ENCODE peak calls at places on chromosomes 16 and 17, in ten cellular contexts. Q, W, O, P, H, Y, Z, G, K and J are unnamed samples.

GRCh38 chr16:60648260-60648659 is 1388.0 kb downstream of the CDH8 start:
- DNase-seq in Y (no peak), G (no peak), Q (no peak), K (no peak), O (no peak), W (no peak), Z (no peak), H (no peak), P (no peak), J (no peak)

GRCh38 chr16:28166394-28167208 is 45.2 kb downstream of the XPO6 start:
- DNase-seq in O (peak), Q (no peak), Z (peak), K (no peak), H (no peak), P (no peak), G (no peak), Y (no peak), W (no peak), J (no peak)

GRCh38 chr16:27169511-27170071 is 33.7 kb upstream of the KDM8 start:
- DNase-seq in O (peak), K (no peak), H (no peak), P (peak), Z (peak), G (no peak), W (no peak), Q (peak), Y (peak), J (peak)

GRCh38 chr16:71846443-71846842 is 667 bp downstream of the ATXN1L start:
- DNase-seq in Y (peak), Q (no peak), Z (peak), H (no peak), K (no peak), W (no peak), G (no peak), O (peak), P (no peak), J (no peak)

GRCh38 chr17:6948562-6948961 is 47.3 kb upstream of the ALOX12 start:
- DNase-seq in K (no peak), Z (no peak), W (no peak), O (peak), P (no peak), Q (no peak), Y (no peak), G (no peak), H (no peak), J (no peak)

GRCh38 chr17:51857052-51857593 is 301.4 kb downstream of the CA10 start:
- DNase-seq in P (no peak), Q (no peak), H (no peak), K (no peak), Z (no peak), O (no peak), W (no peak), G (no peak), Y (no peak), J (peak)

GRCh38 chr16:24851700-24852099 is 5.9 kb downstream of the SLC5A11 start:
- DNase-seq in P (peak), H (no peak), W (no peak), Y (peak), Z (no peak), G (no peak), Q (peak), O (peak), K (no peak), J (no peak)

GRCh38 chr17:82864721-82865240 is 25.0 kb upstream of the ZNF750 start:
- DNase-seq in G (no peak), Q (no peak), W (no peak), H (no peak), Z (peak), Y (no peak), O (no peak), K (no peak), P (no peak), J (peak)

GRCh38 chr16:14529010-14529669 is 100.9 kb downstream of the PARN start:
- DNase-seq in W (peak), Y (peak), P (peak), Q (peak), G (peak), K (no peak), Z (peak), H (peak), O (peak), J (peak)

GRCh38 chr16:2469399-2470233 is 1.5 kb upstream of the NTN3 start:
- DNase-seq in Z (no peak), K (no peak), Q (no peak), G (no peak), O (no peak), H (no peak), P (no peak), Y (no peak), W (no peak), J (no peak)

GRCh38 chr17:29589524-29590260 is at the start of gene GIT1:
- DNase-seq in Q (peak), G (no peak), Z (peak), H (peak), O (peak), Y (peak), W (peak), P (peak), K (peak), J (peak)

GRCh38 chr17:47719411-47720152 is 13.5 kb upstream of the TBX21 start:
- DNase-seq in P (no peak), Z (peak), O (peak), W (no peak), K (no peak), Y (peak), Q (peak), H (no peak), G (peak), J (no peak)

GRCh38 chr17:71667661-71668060 is 453.2 kb upstream of the SOX9 start:
- DNase-seq in Q (no peak), Z (no peak), Y (no peak), G (no peak), W (no peak), K (no peak), H (no peak), P (no peak), O (peak), J (no peak)

GRCh38 chr17:51115179-51115578 is 5.5 kb downstream of the SPAG9 start:
- DNase-seq in O (no peak), Y (no peak), P (no peak), Z (no peak), W (no peak), H (no peak), G (no peak), Q (no peak), K (no peak), J (no peak)

GRCh38 chr16:68061396-68061795 is 23.8 kb upstream of the NFATC3 start:
- DNase-seq in H (no peak), K (peak), W (no peak), Q (no peak), O (no peak), P (no peak), Z (no peak), G (no peak), Y (no peak), J (no peak)

GRCh38 chr17:55852734-55853133 is 101.9 kb downstream of the PCTP start:
- DNase-seq in H (no peak), W (no peak), Y (no peak), Q (no peak), P (no peak), O (no peak), K (no peak), Z (peak), G (no peak), J (peak)

GRCh38 chr17:55163408-55163807 is 101.4 kb upstream of the HLF start:
- DNase-seq in P (no peak), H (no peak), G (no peak), K (no peak), W (no peak), Z (peak), Q (no peak), Y (no peak), O (no peak), J (no peak)

GRCh38 chr17:55286681-55287589 is 22.2 kb downstream of the HLF start:
- DNase-seq in W (no peak), G (no peak), Y (no peak), Q (peak), Z (no peak), H (no peak), O (peak), K (no peak), P (peak), J (no peak)

GRCh38 chr17:17666111-17666714 is 15.0 kb upstream of the RAI1 start:
- DNase-seq in K (no peak), Z (no peak), Y (no peak), W (no peak), H (no peak), G (peak), O (peak), P (peak), Q (peak), J (no peak)

GRCh38 chr17:59627770-59628171 is 8.1 kb downstream of the CLTC start:
- DNase-seq in K (no peak), Z (peak), O (no peak), Q (no peak), G (no peak), H (no peak), W (no peak), Y (no peak), P (no peak), J (no peak)

GRCh38 chr16:10181196-10182162 is 749 bp downstream of the GRIN2A start:
- DNase-seq in W (peak), K (peak), Q (peak), P (peak), G (no peak), Y (peak), H (peak), O (peak), Z (peak), J (peak)

GRCh38 chr17:67247416-67247900 is 2.5 kb upstream of the HELZ start:
- DNase-seq in H (no peak), W (no peak), Z (no peak), P (no peak), O (no peak), Y (no peak), Q (no peak), K (no peak), G (no peak), J (no peak)

GRCh38 chr17:78239489-78239931 is 8.1 kb downstream of the TMEM235 start:
- DNase-seq in O (no peak), K (no peak), G (no peak), Q (no peak), P (no peak), Z (peak), W (no peak), H (no peak), Y (no peak), J (no peak)

GRCh38 chr16:2716948-2717347 is 3.1 kb downstream of the PRSS27 start:
- DNase-seq in P (no peak), G (no peak), Q (no peak), Y (no peak), K (no peak), Z (no peak), O (no peak), H (no peak), W (no peak), J (no peak)

GRCh38 chr17:3916013-3916696 is at the start of gene P2RX1:
- DNase-seq in G (no peak), Q (no peak), Z (peak), W (no peak), P (no peak), K (peak), H (peak), Y (peak), O (no peak), J (peak)

GRCh38 chr16:22635801-22636200 is 125.1 kb downstream of the NPIPB5 start:
- DNase-seq in W (no peak), Q (no peak), Z (no peak), P (no peak), G (no peak), Y (no peak), H (no peak), K (no peak), O (no peak), J (no peak)

GRCh38 chr16:57190136-57190535 is 4.0 kb downstream of the RSPRY1 start:
- DNase-seq in G (no peak), P (no peak), O (peak), H (no peak), Q (no peak), Z (no peak), W (no peak), Y (no peak), K (no peak), J (no peak)

GRCh38 chr16:57191056-57191536 is 5.0 kb downstream of the RSPRY1 start:
- DNase-seq in Q (peak), G (peak), P (no peak), W (no peak), O (peak), H (no peak), K (no peak), Y (no peak), Z (no peak), J (no peak)

GRCh38 chr16:57192146-57192545 is 6.0 kb downstream of the RSPRY1 start:
- DNase-seq in P (no peak), K (no peak), H (no peak), Q (no peak), Y (no peak), G (no peak), O (no peak), W (no peak), Z (no peak), J (no peak)

GRCh38 chr16:57194512-57194911 is 8.4 kb downstream of the RSPRY1 start:
- DNase-seq in P (peak), K (no peak), W (no peak), Q (peak), G (peak), Y (no peak), O (peak), H (no peak), Z (no peak), J (no peak)

DNA sequence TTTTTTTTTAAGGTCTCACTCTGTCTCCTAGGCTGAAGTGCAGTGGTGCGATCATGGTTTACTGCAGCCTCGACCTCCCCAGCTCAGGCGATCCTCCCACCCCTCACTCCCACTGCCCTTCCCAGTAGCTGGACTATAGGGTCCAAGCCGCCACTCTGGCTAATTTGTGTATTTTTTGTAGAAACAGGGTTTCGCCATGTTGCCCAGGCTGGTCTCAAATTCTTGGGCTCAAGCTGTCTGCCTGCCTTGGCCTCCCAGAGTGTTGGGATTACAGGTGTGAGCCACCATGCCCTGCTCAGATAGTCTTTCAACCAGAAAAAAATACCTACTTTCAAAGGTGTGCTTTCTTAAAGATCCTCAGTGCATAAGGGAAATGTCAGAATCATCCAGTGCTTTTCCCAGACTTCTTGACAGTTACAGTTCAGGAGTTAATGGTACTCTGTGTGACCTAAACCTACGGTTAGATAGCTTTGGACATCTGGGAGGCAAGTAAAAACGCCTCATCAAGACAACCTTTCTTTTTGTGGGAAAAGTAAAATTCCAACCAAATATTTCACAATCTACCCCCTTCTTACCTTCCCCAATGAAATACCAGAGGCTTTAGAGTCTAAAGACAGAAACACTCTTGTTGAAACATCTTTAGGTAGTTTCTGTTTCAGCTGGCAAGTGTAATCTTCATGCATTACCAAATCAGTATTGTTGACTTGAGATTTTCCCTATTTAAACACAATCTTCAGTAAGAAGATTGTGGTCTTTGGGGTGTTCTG is 6.8 kb downstream of the RSPRY1 start:
- DNase-seq in Y (no peak), H (no peak), K (no peak), Q (no peak), G (no peak), O (peak), W (no peak), Z (peak), P (no peak), J (no peak)
- H3K4me3 ChIP-seq in Y (no peak), H (no peak), K (no peak), Q (no peak), G (no peak), O (peak), W (no peak), Z (no peak), P (no peak), J (no peak)

GRCh38 chr17:1227365-1227764 is 42.9 kb upstream of the BHLHA9 start:
- DNase-seq in K (peak), H (no peak), G (no peak), Z (no peak), O (no peak), P (no peak), Y (no peak), W (no peak), Q (no peak), J (no peak)

GRCh38 chr17:1229354-1229890 is 40.8 kb upstream of the BHLHA9 start:
- DNase-seq in Y (peak), P (no peak), Q (peak), H (peak), O (peak), G (no peak), K (peak), W (peak), Z (peak), J (no peak)

GRCh38 chr17:1228752-1229353 is 41.4 kb upstream of the BHLHA9 start:
- DNase-seq in O (no peak), K (peak), H (no peak), Z (peak), W (peak), Y (no peak), G (no peak), P (no peak), Q (no peak), J (no peak)

GRCh38 chr17:1226308-1226707 is 43.9 kb upstream of the BHLHA9 start:
- DNase-seq in Y (no peak), K (no peak), H (no peak), Z (no peak), O (no peak), G (no peak), Q (no peak), P (no peak), W (no peak), J (no peak)

GRCh38 chr17:1227917-1228751 is 42.1 kb upstream of the BHLHA9 start:
- DNase-seq in W (peak), H (peak), G (no peak), P (no peak), K (peak), Y (peak), Q (no peak), Z (peak), O (peak), J (no peak)
- H3K4me3 ChIP-seq in W (no peak), H (peak), G (no peak), P (peak), K (peak), Y (no peak), Q (no peak), Z (peak), O (peak), J (no peak)

GRCh38 chr17:77212833-77213777 is 72.3 kb downstream of the SEC14L1 start:
- DNase-seq in Z (no peak), H (no peak), K (no peak), O (no peak), W (peak), Y (no peak), G (no peak), Q (no peak), P (no peak), J (no peak)
- H3K4me3 ChIP-seq in Z (peak), H (no peak), K (no peak), O (no peak), W (no peak), Y (no peak), G (no peak), Q (no peak), P (no peak), J (no peak)

GRCh38 chr17:20771104-20771503 is 191.6 kb downstream of the CDRT15L2 start:
- DNase-seq in K (no peak), O (no peak), H (no peak), P (no peak), W (no peak), Q (no peak), G (no peak), Z (no peak), Y (no peak), J (no peak)
- H3K4me3 ChIP-seq in K (no peak), O (no peak), H (no peak), P (no peak), W (no peak), Q (no peak), G (no peak), Z (no peak), Y (no peak), J (no peak)

GRCh38 chr17:10845388-10845751 is 7.5 kb upstream of the PIRT start:
- DNase-seq in Q (no peak), Y (no peak), G (no peak), H (no peak), P (no peak), W (no peak), Z (no peak), O (no peak), K (no peak), J (no peak)
- H3K4me3 ChIP-seq in Q (no peak), Y (peak), G (no peak), H (peak), P (no peak), W (no peak), Z (no peak), O (no peak), K (peak), J (peak)

DNA sequence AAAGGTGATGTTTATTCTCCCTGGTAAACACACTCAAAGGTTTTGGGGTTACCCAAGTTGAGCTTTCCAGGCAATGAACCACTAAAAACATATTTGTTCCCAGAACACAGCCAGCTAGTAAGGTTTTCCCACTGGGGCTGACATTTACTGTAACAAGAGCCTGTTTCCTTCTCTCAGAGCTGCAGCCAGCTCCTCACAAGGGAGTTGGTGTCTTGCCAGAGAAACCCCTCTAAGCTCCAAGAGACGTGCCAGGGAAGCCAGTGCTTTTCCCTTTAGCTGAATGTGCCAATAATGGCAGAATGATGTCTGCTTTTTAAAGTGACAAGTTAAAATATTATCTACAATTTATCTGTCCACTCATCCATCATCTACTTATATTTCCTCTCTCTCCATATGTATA is 170.8 kb upstream of the RBFOX1 start:
- DNase-seq in Z (no peak), O (no peak), W (no peak), G (no peak), Y (no peak), K (no peak), H (no peak), P (no peak), Q (no peak), J (no peak)
- H3K4me3 ChIP-seq in Z (no peak), O (no peak), W (no peak), G (no peak), Y (no peak), K (no peak), H (no peak), P (no peak), Q (no peak), J (no peak)

DNA sequence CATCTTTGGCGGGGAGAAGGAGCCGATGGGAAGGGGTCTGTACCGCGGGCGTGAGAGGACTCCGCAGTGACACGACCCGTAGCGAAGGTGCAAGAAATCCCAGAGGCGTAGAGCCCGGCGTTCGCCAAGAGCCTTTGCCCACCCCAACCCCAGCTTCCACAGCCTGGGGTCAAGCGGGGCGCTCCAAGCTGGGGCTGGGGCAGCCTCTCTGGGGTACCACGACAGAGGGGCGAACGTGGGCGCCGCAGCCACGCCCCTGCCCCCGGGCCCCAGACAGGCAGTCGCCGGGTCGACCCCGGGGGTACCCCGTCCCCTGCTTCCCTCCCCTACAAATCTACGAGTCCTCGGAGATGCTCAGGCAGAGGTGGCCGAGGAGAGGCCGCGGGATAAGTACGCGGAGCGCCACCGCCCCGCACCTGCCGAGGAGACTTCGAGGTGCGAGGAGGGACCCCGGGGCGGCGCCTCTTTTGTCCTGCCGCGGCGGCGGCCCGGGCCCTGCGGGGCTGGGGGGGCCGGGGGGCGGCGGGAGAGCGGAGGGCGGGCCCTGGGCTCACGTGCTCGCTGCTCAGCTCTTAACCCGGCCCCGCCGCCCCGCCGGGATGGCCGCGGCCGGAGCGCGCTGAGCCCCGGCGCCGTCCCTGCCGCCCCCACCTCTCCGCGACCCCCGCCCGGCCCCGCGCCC is at the start of gene ADAM11:
- DNase-seq in W (no peak), K (no peak), Y (no peak), Q (no peak), G (no peak), Z (no peak), O (peak), H (no peak), P (no peak), J (no peak)
- H3K4me3 ChIP-seq in W (peak), K (peak), Y (no peak), Q (peak), G (peak), Z (no peak), O (peak), H (peak), P (peak), J (peak)

DNA sequence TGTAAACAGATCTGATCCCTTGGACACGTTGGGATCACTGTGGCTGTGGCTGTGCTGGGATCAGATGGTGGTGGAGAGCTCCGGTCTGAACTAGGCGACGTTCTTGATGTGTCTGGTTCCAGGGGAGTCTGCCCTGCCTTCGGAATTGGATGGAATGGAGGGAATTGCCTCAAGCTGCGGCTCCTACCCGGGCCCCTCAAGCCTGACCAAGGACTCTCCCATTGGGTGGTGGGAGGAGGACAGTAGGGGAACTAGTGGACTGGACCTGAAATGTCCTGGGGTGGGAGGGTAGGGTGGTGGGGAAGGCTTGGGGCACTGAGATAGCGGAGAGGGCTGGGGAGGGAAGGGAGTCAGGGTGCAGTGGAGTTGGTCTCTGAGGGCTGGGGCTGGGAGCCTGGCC is 3.2 kb upstream of the UBALD1 start:
- DNase-seq in O (no peak), K (no peak), H (no peak), G (no peak), Z (no peak), Y (no peak), Q (no peak), W (no peak), P (no peak), J (no peak)
- H3K4me3 ChIP-seq in O (no peak), K (no peak), H (no peak), G (no peak), Z (no peak), Y (no peak), Q (no peak), W (no peak), P (no peak), J (no peak)